ENCODE peak calls at places on chromosomes 12 and 14, in nine cellular contexts. A is neuronal stem cell; O is heart right ventricle; T is SK-N-SH; K is heart left ventricle; Q is aorta; Y is CD8-positive, alpha-beta memory T cell; S is mammary epithelial cell; H is CD4-positive, CD25-positive, alpha-beta regulatory T cell. Z is an unnamed sample. For H3K27me3, the result is how much of the 10 kb centered on the place peaks cover.

GRCh38 chr12:91109148-91109564 is 2.1 kb downstream of the LUM start:
- DNase-seq in Y (no peak), K (peak), Q (peak), S (peak), H (no peak), O (peak), T (no peak), A (peak), Z (peak)

GRCh38 chr12:30994274-30994673 is 67.7 kb downstream of the TSPAN11 start:
- DNase-seq in Q (no peak), K (peak), H (no peak), S (no peak), T (no peak), A (no peak), O (no peak), Y (no peak), Z (no peak)

GRCh38 chr12:52199294-52199920 is 7.6 kb upstream of the KRT80 start:
- DNase-seq in Q (peak), T (peak), K (peak), H (no peak), O (peak), S (no peak), A (no peak), Y (no peak), Z (no peak)

GRCh38 chr12:27081668-27082091 is 698 bp downstream of the C12orf71 start:
- DNase-seq in T (no peak), A (no peak), Y (no peak), S (peak), H (no peak), O (no peak), K (peak), Q (no peak), Z (peak)

GRCh38 chr14:31933716-31934115 is 143.4 kb upstream of the ARHGAP5 start:
- DNase-seq in Q (no peak), H (no peak), T (no peak), A (no peak), Y (no peak), K (no peak), S (no peak), O (no peak), Z (peak)

GRCh38 chr12:84512751-84513150 is 399.8 kb downstream of the SLC6A15 start:
- DNase-seq in A (no peak), T (no peak), K (no peak), Q (no peak), S (no peak), Y (no peak), H (no peak), O (no peak), Z (no peak)

GRCh38 chr12:1630827-1631591 is 2.0 kb downstream of the WNT5B start:
- DNase-seq in S (no peak), H (no peak), K (peak), A (no peak), O (no peak), T (peak), Y (no peak), Q (no peak), Z (peak)

GRCh38 chr12:103811791-103812190 is 29.2 kb downstream of the NT5DC3 start:
- DNase-seq in S (no peak), K (no peak), Y (no peak), O (no peak), T (no peak), A (no peak), H (no peak), Q (no peak), Z (no peak)

GRCh38 chr14:95432152-95433093 is 84.0 kb downstream of the SYNE3 start:
- DNase-seq in Q (peak), K (peak), S (peak), T (peak), Y (no peak), A (no peak), O (peak), H (no peak), Z (peak)

GRCh38 chr12:22250762-22251161 is 83.7 kb downstream of the ST8SIA1 start:
- DNase-seq in Y (no peak), K (no peak), O (no peak), A (no peak), Q (no peak), T (no peak), H (no peak), S (no peak), Z (no peak)

GRCh38 chr14:92719890-92720323 is 28.5 kb downstream of the LGMN start:
- DNase-seq in K (no peak), H (no peak), T (no peak), A (no peak), Q (no peak), O (no peak), S (no peak), Y (no peak), Z (no peak)

GRCh38 chr12:34048714-34049113 is 26.4 kb downstream of the ALG10 start:
- DNase-seq in K (no peak), S (no peak), O (no peak), H (no peak), T (no peak), Q (no peak), Y (no peak), A (no peak), Z (no peak)

GRCh38 chr12:95520825-95521224 is 30.5 kb downstream of the USP44 start:
- DNase-seq in Y (no peak), K (no peak), A (no peak), H (no peak), T (no peak), S (no peak), Q (no peak), O (no peak), Z (no peak)

GRCh38 chr12:75699251-75699650 is 187.8 kb upstream of the KRR1 start:
- DNase-seq in A (no peak), H (no peak), T (no peak), S (no peak), Q (no peak), K (no peak), O (no peak), Y (no peak), Z (no peak)

GRCh38 chr12:22577667-22578066 is 33.3 kb upstream of the C2CD5 start:
- DNase-seq in S (peak), Q (no peak), Y (no peak), H (no peak), T (no peak), K (no peak), O (no peak), A (no peak), Z (no peak)

GRCh38 chr12:50992814-50993213 is 33.4 kb downstream of the SLC11A2 start:
- DNase-seq in H (no peak), K (peak), S (no peak), O (peak), T (no peak), Q (no peak), Y (no peak), A (no peak), Z (no peak)

GRCh38 chr12:54249489-54249888 is 30.4 kb downstream of the CBX5 start:
- DNase-seq in T (no peak), S (no peak), H (no peak), K (no peak), Y (no peak), A (no peak), O (no peak), Q (no peak), Z (no peak)
- H3K4me3 ChIP-seq in T (no peak), S (no peak), H (no peak), K (no peak), Y (no peak), A (no peak), O (no peak), Q (no peak), Z (no peak)

DNA sequence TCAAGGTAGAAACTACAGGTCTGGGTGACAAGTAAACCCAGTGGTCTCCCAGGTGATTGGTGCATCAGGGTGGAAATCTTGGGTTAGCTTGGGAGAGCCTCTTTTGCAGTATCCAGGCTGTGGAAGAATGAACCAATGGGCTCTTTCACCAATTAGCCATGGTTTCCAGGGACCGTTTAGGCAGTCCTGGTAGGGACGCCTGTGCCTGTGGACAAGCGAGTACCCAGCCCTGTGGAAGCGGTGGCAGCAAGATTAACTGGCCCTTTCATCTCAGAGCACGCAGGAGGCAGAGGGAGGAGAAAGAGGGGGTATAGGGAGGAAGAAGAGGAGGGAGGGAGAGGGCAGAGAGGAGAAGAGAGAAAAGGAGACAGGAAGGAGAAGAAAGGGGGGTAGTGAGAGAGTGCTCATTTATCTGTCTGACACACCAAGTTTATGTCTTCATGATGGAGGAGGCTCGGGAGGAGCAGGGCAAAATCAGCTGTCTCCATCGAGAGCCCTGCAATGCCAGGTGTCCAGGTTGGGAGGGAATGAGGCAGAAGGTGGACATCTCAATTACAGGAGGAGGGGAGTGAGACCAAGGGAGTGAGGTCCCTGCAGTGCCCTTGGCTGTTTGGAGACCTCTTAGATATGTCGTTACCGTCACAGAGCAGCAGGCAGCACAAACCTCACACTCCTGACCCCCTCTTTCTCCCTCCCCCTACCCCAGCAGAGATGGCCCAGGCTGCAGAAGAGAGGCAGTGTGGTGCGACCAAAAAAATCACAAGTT is 4.6 kb upstream of the ZDHHC22 start:
- DNase-seq in S (no peak), H (no peak), A (no peak), Y (no peak), K (no peak), Q (no peak), O (no peak), T (peak), Z (peak)
- H3K27me3 ChIP-seq in S (under half), H (under half), A (under half), Y (under half), K (under half), Q (under half), O (half or more), T (under half), Z (under half)

DNA sequence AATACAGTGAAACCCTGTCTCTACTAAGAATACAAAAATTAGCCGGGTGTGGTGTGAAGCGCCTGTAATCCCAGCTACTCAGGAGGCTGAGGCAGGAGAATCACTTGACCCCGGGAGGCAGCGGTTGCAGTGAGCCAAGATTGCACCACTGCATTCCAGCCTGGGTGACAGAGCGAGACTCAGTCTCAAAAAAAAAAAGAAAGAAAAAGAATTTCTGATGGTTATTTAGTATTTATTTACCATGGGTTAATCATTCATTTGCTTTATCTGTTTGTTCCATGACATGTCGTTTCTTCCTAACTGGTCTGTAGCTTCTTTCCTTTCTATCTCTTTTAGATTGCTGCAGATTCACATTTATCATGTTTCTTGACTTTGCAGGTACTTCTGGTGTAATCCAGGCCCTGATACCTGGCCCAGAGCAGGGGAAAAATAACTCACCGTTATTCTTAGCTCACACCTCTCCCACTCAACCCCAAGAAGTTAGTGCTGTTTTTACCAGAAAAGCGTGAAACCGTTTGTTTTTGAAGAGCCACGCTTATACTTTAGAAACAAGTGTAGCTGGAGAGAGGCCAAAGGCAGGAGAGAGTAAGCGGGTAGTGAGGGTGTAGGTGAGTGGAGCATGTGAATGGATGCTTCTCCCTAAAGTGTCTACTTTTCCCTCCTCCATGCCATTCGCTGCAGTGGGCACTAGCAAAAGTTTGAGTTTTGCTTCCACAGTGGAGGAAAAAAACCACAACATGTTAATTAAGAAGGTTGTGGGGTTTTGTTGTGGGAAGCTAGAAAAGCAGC is 45.4 kb downstream of the SRGAP1 start:
- DNase-seq in T (no peak), H (no peak), Q (no peak), S (no peak), Y (no peak), O (no peak), A (no peak), K (no peak), Z (no peak)
- H3K4me3 ChIP-seq in T (no peak), H (no peak), Q (no peak), S (no peak), Y (no peak), O (no peak), A (no peak), K (no peak), Z (no peak)

DNA sequence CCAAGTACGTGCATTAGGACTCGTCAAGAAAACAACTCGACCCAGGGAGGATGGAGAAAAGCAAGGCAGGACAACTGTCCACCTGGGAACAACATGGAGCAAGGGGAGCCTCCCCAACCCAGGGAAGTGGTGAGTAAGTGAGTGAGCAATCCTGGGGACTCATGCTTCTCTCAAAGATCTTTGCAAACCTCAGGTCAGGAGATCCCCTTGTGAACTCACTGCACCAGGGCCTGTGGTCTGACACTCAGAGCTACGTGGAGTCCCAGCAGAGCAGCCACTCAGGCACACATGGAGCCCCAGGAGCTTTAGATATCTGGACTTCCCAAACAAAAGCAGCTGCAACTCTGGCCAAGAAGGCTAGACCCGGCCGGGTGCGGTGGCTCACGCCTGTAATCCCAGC is 12.2 kb upstream of the OR5AU1 start:
- DNase-seq in H (no peak), K (no peak), Y (no peak), T (no peak), S (peak), A (no peak), Q (no peak), O (no peak), Z (no peak)
- H3K27me3 ChIP-seq in H (under half), K (under half), Y (under half), T (under half), S (under half), A (under half), Q (under half), O (under half), Z (under half)

DNA sequence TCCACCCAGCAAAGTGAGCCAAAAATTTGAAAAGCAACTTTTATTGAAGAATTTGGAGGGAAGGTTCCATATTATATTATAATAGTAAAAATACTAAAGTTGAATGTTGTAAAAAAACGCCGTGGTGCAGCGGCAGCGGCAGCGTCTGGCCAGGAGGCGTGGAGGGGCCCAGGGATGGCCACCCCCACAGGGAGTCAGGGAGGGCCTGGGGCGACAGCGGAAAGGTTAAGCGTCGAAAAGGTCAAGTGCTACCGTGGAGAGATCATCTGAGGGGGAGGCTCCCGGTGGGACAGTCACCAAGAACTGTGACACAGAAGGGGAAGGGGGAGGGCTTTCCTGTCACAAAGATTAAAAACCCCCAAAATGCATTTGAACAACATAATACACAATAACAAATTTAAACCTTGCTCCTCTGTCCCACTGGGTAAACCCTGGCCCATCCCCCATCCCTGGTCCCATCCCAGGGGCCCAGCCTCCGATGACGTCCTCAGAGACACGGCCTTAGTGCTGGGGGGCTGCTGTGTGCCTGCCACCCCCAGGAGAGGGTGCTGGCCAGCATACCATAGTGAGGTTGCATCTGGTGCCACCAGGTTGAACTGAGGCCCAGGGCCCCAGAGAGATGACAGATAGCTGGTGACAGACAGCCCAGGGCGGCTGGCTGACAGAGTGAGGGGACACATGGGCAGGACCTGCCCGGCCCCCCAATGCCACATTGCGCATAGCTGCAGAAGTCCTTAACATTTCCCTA is 16.6 kb downstream of the SIVA1 start:
- DNase-seq in Q (no peak), K (no peak), O (no peak), H (no peak), A (no peak), T (peak), S (no peak), Y (no peak), Z (peak)
- H3K4me3 ChIP-seq in Q (no peak), K (no peak), O (no peak), H (no peak), A (no peak), T (no peak), S (no peak), Y (no peak), Z (no peak)